ENCODE peak calls at places on chromosomes 13 and 19, in four cellular contexts. One of them, this sample, is unnamed.
A peak's percentile ranks its signal among the peaks of the same experiment; 100 is the strongest.

GRCh38 chr19:46963093-46963734 is 56.4 kb upstream of the NPAS1 start:
- DNase-seq in K562: no peak
- DNase-seq in HepG2: no peak
- DNase-seq in GM12878: no peak
- DNase-seq in this sample: no peak

GRCh38 chr13:75798353-75799245 is 162.5 kb downstream of the LMO7 start:
- DNase-seq in K562: no peak
- DNase-seq in HepG2: no peak
- DNase-seq in GM12878: no peak
- DNase-seq in this sample: no peak

GRCh38 chr13:97018029-97018819 is 23.9 kb upstream of the OXGR1 start:
- DNase-seq in K562: peak; percentile 16
- DNase-seq in HepG2: peak; percentile 36
- DNase-seq in GM12878: no peak
- DNase-seq in this sample: peak; percentile 45

GRCh38 chr13:110944121-110944967 is 29.5 kb upstream of the ANKRD10 start:
- DNase-seq in K562: peak; percentile 61
- DNase-seq in HepG2: peak; percentile 52
- DNase-seq in GM12878: no peak
- DNase-seq in this sample: peak; percentile 24

GRCh38 chr19:51002542-51003311 is 1.3 kb upstream of the KLK8 start:
- DNase-seq in K562: peak; percentile 98
- DNase-seq in HepG2: no peak
- DNase-seq in GM12878: no peak
- DNase-seq in this sample: peak; percentile 97

GRCh38 chr19:10346509-10346908 is 7.1 kb upstream of the ICAM3 start:
- DNase-seq in K562: no peak
- DNase-seq in HepG2: peak; percentile 74
- DNase-seq in GM12878: no peak
- DNase-seq in this sample: no peak

GRCh38 chr13:40508112-40508511 is 158.3 kb downstream of the FOXO1 start:
- DNase-seq in K562: no peak
- DNase-seq in HepG2: no peak
- DNase-seq in GM12878: no peak
- DNase-seq in this sample: no peak

GRCh38 chr13:23020246-23020843 is 160.4 kb upstream of the SGCG start:
- DNase-seq in K562: peak; percentile 26
- DNase-seq in HepG2: peak; percentile 53
- DNase-seq in GM12878: peak; percentile 34
- DNase-seq in this sample: peak; percentile 21

GRCh38 chr19:13873776-13874515 is 3.0 kb upstream of the NANOS3 start:
- DNase-seq in K562: no peak
- DNase-seq in HepG2: no peak
- DNase-seq in GM12878: no peak
- DNase-seq in this sample: no peak

GRCh38 chr19:42198676-42199439 is 18.6 kb downstream of the DEDD2 start:
- DNase-seq in K562: no peak
- DNase-seq in HepG2: no peak
- DNase-seq in GM12878: peak; percentile 53
- DNase-seq in this sample: no peak

GRCh38 chr19:56105090-56105701 is 15.9 kb downstream of the ZNF787 start:
- DNase-seq in K562: no peak
- DNase-seq in HepG2: peak; percentile 78
- DNase-seq in GM12878: no peak
- DNase-seq in this sample: peak; percentile 81

GRCh38 chr13:83057119-83057518 is 825.2 kb downstream of the SLITRK1 start:
- DNase-seq in K562: no peak
- DNase-seq in HepG2: no peak
- DNase-seq in GM12878: no peak
- DNase-seq in this sample: no peak

GRCh38 chr19:53868091-53868891 is 608 bp downstream of the MYADM start:
- DNase-seq in K562: peak; percentile 58
- DNase-seq in HepG2: peak; percentile 47
- DNase-seq in GM12878: no peak
- DNase-seq in this sample: no peak

GRCh38 chr13:71880753-71881541 is 13.9 kb upstream of the DACH1 start:
- DNase-seq in K562: no peak
- DNase-seq in HepG2: no peak
- DNase-seq in GM12878: no peak
- DNase-seq in this sample: no peak

GRCh38 chr19:51689751-51690358 is 3.3 kb upstream of the SPACA6 start:
- DNase-seq in K562: peak; percentile 59
- DNase-seq in HepG2: no peak
- DNase-seq in GM12878: no peak
- DNase-seq in this sample: peak; percentile 36

DNA sequence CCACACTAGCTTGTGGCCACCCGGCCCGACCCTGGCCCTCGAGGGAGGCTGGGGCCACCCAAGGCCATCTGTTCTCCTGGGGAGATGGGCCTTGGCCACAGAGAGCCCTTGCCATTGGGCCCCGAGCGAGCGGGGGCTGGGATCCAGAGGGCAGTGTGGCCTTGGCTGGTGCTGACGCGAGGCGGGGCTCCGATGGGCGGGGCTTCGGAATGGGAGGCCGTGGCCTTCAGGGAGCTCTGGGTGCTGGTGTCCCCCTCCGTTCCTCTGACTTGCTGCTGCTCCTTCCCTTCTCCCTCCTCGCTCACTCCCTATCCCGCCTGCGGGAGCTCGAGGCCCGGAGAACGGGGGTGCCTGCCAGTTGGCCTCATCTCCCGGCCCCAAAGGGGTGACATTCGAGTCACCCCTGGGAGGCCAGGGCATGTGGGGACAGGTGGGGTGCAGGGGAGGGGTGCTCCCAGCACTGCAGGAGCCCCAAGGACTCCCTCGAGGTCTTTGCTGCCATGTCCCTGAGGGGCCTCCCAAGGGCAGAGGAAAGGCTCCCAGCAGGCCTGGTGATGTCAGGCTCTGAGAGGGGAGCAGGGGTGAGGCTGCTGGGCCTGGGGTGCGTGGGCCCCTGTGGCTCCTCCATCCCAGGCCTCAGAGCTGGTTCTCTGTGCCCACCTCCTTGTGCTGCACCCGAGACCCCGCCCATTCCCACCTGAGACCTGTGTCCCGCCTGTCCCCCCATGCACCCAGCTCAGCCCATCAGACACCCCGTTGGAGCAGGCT is 4.2 kb downstream of the NCLN start:
- DNase-seq in K562: no peak
- DNase-seq in HepG2: no peak
- DNase-seq in GM12878: no peak
- DNase-seq in this sample: no peak
- TF ChIP-seq BHLHE40 in K562: no peak
- TF ChIP-seq BHLHE40 in HepG2: no peak
- TF ChIP-seq BHLHE40 in GM12878: no peak
- TF ChIP-seq BHLHE40 in this sample: no peak

DNA sequence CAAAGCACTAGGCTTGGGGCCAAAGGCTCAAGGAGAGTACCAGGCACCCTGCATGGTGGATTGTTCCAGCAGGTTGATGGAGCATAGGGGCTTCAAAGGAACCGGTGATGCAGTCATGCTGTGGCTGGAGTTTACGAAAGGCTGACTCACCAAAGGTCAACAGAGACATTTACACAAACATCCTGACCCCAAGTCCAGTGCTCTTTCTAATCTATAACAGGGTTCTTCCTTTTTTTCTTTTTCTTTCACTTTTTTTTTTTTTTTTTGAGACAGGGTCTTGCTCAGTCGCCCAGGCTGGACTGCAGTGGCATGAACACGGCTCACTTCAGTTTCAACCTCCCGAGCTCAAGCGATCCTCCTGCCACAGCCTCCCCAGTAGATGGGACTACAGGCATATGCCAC is 35.6 kb upstream of the TPTE2 start:
- DNase-seq in K562: peak; percentile 11
- DNase-seq in HepG2: peak; percentile 96
- DNase-seq in GM12878: no peak
- DNase-seq in this sample: no peak
- TF ChIP-seq TARDBP in K562: no peak
- TF ChIP-seq TARDBP in HepG2: peak; percentile 83
- TF ChIP-seq TARDBP in GM12878: no peak
- TF ChIP-seq TARDBP in this sample: no peak

DNA sequence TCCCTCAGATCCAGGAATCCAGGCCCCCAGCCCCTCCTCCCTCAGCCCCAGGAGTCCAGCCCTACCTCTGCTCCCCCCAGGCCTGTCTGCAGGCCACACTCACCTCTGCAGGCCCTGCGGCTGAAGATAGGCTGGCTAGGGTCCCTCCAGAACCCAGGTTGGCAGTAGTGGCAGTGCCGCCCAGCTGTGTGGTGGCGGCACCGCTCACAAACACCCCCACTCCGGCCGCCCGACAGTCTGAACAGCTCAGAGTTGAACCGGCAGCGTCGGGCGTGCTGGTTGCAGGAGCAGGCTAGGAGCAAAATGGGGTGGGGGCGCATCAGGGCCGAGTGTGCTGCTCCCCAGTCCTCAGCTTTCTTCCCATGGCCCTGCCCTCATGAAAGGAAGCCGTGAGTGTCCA is 8.3 kb downstream of the NTN5 start:
- DNase-seq in K562: no peak
- DNase-seq in HepG2: no peak
- DNase-seq in GM12878: no peak
- DNase-seq in this sample: no peak
- TF ChIP-seq BHLHE40 in K562: no peak
- TF ChIP-seq BHLHE40 in HepG2: no peak
- TF ChIP-seq BHLHE40 in GM12878: no peak
- TF ChIP-seq BHLHE40 in this sample: no peak

GRCh38 chr19:40691421-40692211 is 1.2 kb upstream of the NUMBL start:
- DNase-seq in K562: peak; percentile 54
- DNase-seq in HepG2: no peak
- DNase-seq in GM12878: no peak
- DNase-seq in this sample: no peak
- TF ChIP-seq TARDBP in K562: no peak
- TF ChIP-seq TARDBP in HepG2: no peak
- TF ChIP-seq TARDBP in GM12878: no peak
- TF ChIP-seq TARDBP in this sample: no peak

GRCh38 chr19:5749505-5749904 is 29.1 kb downstream of the CATSPERD start:
- DNase-seq in K562: no peak
- DNase-seq in HepG2: no peak
- DNase-seq in GM12878: no peak
- DNase-seq in this sample: no peak

GRCh38 chr19:5753743-5754142 is 30.8 kb downstream of the PRR22 start:
- DNase-seq in K562: no peak
- DNase-seq in HepG2: no peak
- DNase-seq in GM12878: no peak
- DNase-seq in this sample: no peak

GRCh38 chr19:5751709-5752108 is 31.3 kb downstream of the CATSPERD start:
- DNase-seq in K562: no peak
- DNase-seq in HepG2: peak; percentile 21
- DNase-seq in GM12878: no peak
- DNase-seq in this sample: no peak
- TF ChIP-seq BHLHE40 in K562: no peak
- TF ChIP-seq BHLHE40 in HepG2: no peak
- TF ChIP-seq BHLHE40 in GM12878: no peak
- TF ChIP-seq BHLHE40 in this sample: no peak